ENCODE peak calls at places on chromosomes 11 and 22, in five cellular contexts. B is astrocyte of the spinal cord, Z is lower leg skin, N is H9, H is cardiac muscle cell. Q is an unnamed sample.

GRCh38 chr11:47552086-47552580 is 799 bp downstream of the CELF1 start:
- DNase-seq in B (peak; percentile 46), H (peak; percentile 66), Z (no peak), N (peak; percentile 51), Q (peak; percentile 44)

GRCh38 chr22:44179989-44180705 is 578 bp upstream of the PARVG start:
- DNase-seq in H (no peak), B (no peak), N (no peak), Z (no peak), Q (no peak)

GRCh38 chr11:128903248-128904041 is 12.3 kb downstream of the KCNJ5 start:
- DNase-seq in B (peak; percentile 16), Z (no peak), H (no peak), N (peak; percentile 60), Q (peak; percentile 42)

GRCh38 chr11:35390737-35391682 is 28.3 kb downstream of the SLC1A2 start:
- DNase-seq in Z (no peak), H (peak; percentile 79), N (no peak), B (peak; percentile 70), Q (no peak)

GRCh38 chr11:290621-291231 is 1.8 kb downstream of the PGGHG start:
- DNase-seq in B (no peak), H (no peak), Z (peak; percentile 78), N (no peak), Q (no peak)

GRCh38 chr11:35009191-35009940 is 92.9 kb downstream of the PDHX start:
- DNase-seq in B (peak; percentile 92), Z (no peak), H (peak; percentile 76), N (no peak), Q (no peak)

GRCh38 chr11:859394-860131 is 16.9 kb downstream of the TSPAN4 start:
- DNase-seq in Z (no peak), B (peak; percentile 84), N (no peak), H (peak; percentile 94), Q (no peak)

GRCh38 chr11:35236667-35237003 is 97.7 kb downstream of the CD44 start:
- DNase-seq in N (no peak), B (peak; percentile 75), Z (no peak), H (peak; percentile 43), Q (no peak)

GRCh38 chr11:116702772-116703360 is 69.9 kb downstream of the BUD13 start:
- DNase-seq in B (no peak), H (no peak), N (no peak), Z (peak; percentile 29), Q (no peak)

GRCh38 chr11:105229257-105229656 is 89.7 kb upstream of the CARD18 start:
- DNase-seq in B (peak; percentile 41), Z (no peak), N (no peak), H (peak; percentile 59), Q (no peak)

GRCh38 chr11:78986305-78986704 is 411.6 kb upstream of the NARS2 start:
- DNase-seq in H (no peak), Z (no peak), N (no peak), B (no peak), Q (no peak)

GRCh38 chr22:48745842-48746788 is 1081.6 kb downstream of the BRD1 start:
- DNase-seq in H (no peak), N (peak; percentile 27), Z (peak; percentile 72), B (no peak), Q (peak; percentile 3)

GRCh38 chr11:61392991-61393595 is 706 bp downstream of the TMEM216 start:
- DNase-seq in Z (no peak), H (peak; percentile 33), B (no peak), N (no peak), Q (peak; percentile 11)

GRCh38 chr22:33829549-33830280 is 90.6 kb downstream of the LARGE1 start:
- DNase-seq in N (no peak), Z (no peak), B (no peak), H (no peak), Q (no peak)
- TF ChIP-seq CTCF in N (peak; percentile 26), Z (no peak), B (no peak), H (no peak), Q (no peak)

GRCh38 chr11:122423283-122423682 is 232.2 kb upstream of the UBASH3B start:
- DNase-seq in B (no peak), Z (no peak), N (no peak), H (no peak), Q (no peak)

GRCh38 chr11:122424636-122425035 is 230.9 kb upstream of the UBASH3B start:
- DNase-seq in N (no peak), B (no peak), H (no peak), Z (no peak), Q (no peak)

GRCh38 chr11:122422707-122423106 is 232.8 kb upstream of the UBASH3B start:
- DNase-seq in Z (no peak), H (peak; percentile 37), B (peak; percentile 9), N (no peak), Q (no peak)

GRCh38 chr11:122421684-122422083 is 233.8 kb upstream of the UBASH3B start:
- DNase-seq in B (no peak), H (no peak), N (no peak), Z (no peak), Q (no peak)

GRCh38 chr11:122423886-122424285 is 231.6 kb upstream of the UBASH3B start:
- DNase-seq in N (no peak), Z (no peak), B (no peak), H (no peak), Q (no peak)
- TF ChIP-seq CTCF in N (no peak), Z (no peak), B (no peak), H (no peak), Q (no peak)

GRCh38 chr11:77101043-77101537 is 1.6 kb upstream of the OMP start:
- DNase-seq in N (no peak), B (peak; percentile 20), Z (no peak), H (peak; percentile 47), Q (no peak)
- TF ChIP-seq CTCF in N (peak; percentile 79), B (peak; percentile 72), Z (no peak), H (peak; percentile 64), Q (peak; percentile 53)

GRCh38 chr11:64185323-64186204 is at the start of gene STIP1:
- DNase-seq in B (peak; percentile 100), Z (peak; percentile 100), N (peak; percentile 100), H (peak; percentile 100), Q (peak; percentile 97)
- TF ChIP-seq CTCF in B (peak; percentile 40), Z (no peak), N (peak; percentile 37), H (peak; percentile 48), Q (no peak)

GRCh38 chr22:40681451-40681850 is 2.2 kb downstream of the MCHR1 start:
- DNase-seq in H (no peak), N (no peak), Z (no peak), B (no peak), Q (no peak)
- TF ChIP-seq CTCF in H (no peak), N (no peak), Z (no peak), B (no peak), Q (no peak)

DNA sequence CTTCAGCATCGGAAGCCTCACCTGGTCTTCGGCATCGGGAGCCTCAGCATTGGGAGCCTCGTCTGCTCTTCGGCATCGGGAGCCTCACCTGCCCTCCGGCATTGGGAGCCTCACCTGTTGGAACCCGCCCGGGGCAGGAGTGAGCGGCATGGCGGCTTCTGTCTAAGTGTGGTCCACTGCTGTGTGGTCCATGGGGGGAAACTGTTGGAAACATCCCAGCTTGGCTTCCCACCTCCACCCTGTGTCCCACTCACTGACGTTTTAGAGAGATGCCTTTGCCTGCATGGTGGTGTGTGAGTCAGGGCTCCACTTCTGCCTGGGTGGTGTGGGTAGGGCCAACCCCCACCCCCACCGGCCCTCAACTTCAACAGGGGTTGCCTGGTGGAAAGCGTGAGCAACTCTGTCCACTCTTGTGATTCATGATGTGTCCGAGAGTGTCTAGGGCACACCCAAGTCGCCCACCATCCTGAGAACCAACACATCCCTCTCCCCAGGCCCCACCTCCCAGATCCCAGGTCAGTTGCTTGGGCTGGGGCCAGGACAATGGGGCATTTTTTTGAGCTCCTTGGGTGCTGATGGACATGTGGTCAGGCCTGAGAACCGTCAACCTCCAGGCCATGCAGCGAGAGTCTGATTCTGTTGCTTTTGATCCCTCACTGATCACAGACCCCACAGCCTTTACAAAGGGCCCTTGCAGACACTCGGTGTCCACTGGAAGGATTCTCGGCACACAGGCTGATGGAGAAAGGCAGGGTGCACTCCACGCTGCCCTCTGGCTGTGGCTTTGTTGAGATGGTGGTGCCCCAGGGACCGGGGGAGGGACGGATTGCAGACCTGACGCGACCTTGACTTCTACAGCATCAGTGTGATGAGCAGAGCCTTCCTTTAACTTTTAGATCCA is 406.7 kb downstream of the TBC1D22A start:
- DNase-seq in N (peak; percentile 62), Z (peak; percentile 72), H (peak; percentile 15), B (no peak), Q (no peak)
- TF ChIP-seq CTCF in N (peak; percentile 71), Z (no peak), H (peak; percentile 28), B (peak; percentile 45), Q (no peak)

GRCh38 chr11:12235549-12235944 is 125.2 kb downstream of the MICAL2 start:
- DNase-seq in B (peak; percentile 44), N (no peak), Z (no peak), H (peak; percentile 43), Q (no peak)
- TF ChIP-seq CTCF in B (peak; percentile 20), N (peak; percentile 39), Z (no peak), H (peak; percentile 13), Q (no peak)

GRCh38 chr22:29998627-29999026 is 81.6 kb upstream of the HORMAD2 start:
- DNase-seq in H (no peak), Z (no peak), N (no peak), B (no peak), Q (no peak)

GRCh38 chr22:29994941-29995340 is 85.3 kb upstream of the HORMAD2 start:
- DNase-seq in H (peak; percentile 69), N (no peak), Z (no peak), B (peak; percentile 27), Q (no peak)

GRCh38 chr22:29997516-29997915 is 82.7 kb upstream of the HORMAD2 start:
- DNase-seq in Z (no peak), N (no peak), B (no peak), H (no peak), Q (no peak)

GRCh38 chr22:29992341-29993275 is 87.7 kb upstream of the HORMAD2 start:
- DNase-seq in B (peak; percentile 30), Z (no peak), H (no peak), N (peak; percentile 33), Q (no peak)

DNA sequence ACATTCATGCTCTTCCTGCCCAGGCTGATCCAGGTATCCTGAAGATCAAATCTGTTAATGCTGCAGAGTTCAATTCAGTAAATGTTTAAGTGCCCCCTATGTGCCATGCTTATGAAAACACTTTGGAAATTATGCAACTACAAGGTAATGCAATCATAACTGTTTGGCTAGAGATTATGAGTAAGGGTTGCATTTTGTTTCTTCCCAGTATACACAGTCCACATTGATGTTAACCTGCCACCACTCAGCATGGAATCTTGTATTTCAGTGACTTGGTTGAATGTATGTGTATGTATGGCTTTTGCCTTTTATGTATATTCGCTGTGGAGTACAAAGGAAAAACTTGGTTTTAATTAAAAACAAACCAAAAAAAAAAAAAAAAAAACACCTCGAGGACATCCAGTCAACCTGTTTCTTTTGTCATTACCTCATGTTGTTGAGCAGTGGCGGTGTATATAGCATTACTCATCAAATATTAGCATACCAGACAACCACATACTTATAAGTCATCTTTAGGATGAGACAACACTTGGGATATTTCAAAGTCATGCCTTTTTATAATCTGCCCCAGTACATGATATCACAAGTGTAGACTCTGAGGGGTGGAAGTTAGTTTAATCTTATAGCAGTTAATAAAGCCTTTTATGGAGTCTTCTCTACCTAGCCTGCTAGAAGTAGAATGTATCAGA is 86.1 kb upstream of the HORMAD2 start:
- DNase-seq in B (peak; percentile 76), Z (no peak), N (no peak), H (peak; percentile 43), Q (no peak)
- TF ChIP-seq CTCF in B (no peak), Z (no peak), N (no peak), H (no peak), Q (no peak)

GRCh38 chr11:111851636-111852035 is 19.7 kb downstream of the ALG9 start:
- DNase-seq in H (peak; percentile 50), B (peak; percentile 33), N (no peak), Z (no peak), Q (no peak)
- TF ChIP-seq CTCF in H (peak; percentile 60), B (peak; percentile 68), N (peak; percentile 57), Z (no peak), Q (no peak)

Q was measured in endothelial cell.